ENCODE peak calls at places on chromosomes 7 and 10, in four cellular contexts. One of them, this sample, is unnamed.

GRCh38 chr7:93799750-93800357 is 90.7 kb downstream of the TFPI2 start:
- DNase-seq in H1: no peak
- DNase-seq in mesendoderm: peak; percentile 27
- DNase-seq in H9: no peak
- DNase-seq in this sample: peak; percentile 23

GRCh38 chr10:46543379-46544014 is 13.0 kb downstream of the GPRIN2 start:
- DNase-seq in H1: no peak
- DNase-seq in mesendoderm: no peak
- DNase-seq in H9: no peak
- DNase-seq in this sample: no peak

GRCh38 chr7:138116156-138116555 is 39.9 kb downstream of the AKR1D1 start:
- DNase-seq in H1: no peak
- DNase-seq in mesendoderm: peak; percentile 91
- DNase-seq in H9: no peak
- DNase-seq in this sample: peak; percentile 32

GRCh38 chr10:88289342-88289741 is 293.8 kb downstream of the RNLS start:
- DNase-seq in H1: no peak
- DNase-seq in mesendoderm: no peak
- DNase-seq in H9: no peak
- DNase-seq in this sample: peak; percentile 62

GRCh38 chr10:78972160-78972946 is 96.4 kb upstream of the ZMIZ1 start:
- DNase-seq in H1: no peak
- DNase-seq in mesendoderm: peak; percentile 69
- DNase-seq in H9: peak; percentile 39
- DNase-seq in this sample: peak; percentile 83

GRCh38 chr10:86110156-86110786 is 256.3 kb downstream of the GRID1 start:
- DNase-seq in H1: no peak
- DNase-seq in mesendoderm: peak; percentile 23
- DNase-seq in H9: peak; percentile 56
- DNase-seq in this sample: no peak

GRCh38 chr10:20271490-20271889 is 455.3 kb downstream of the PLXDC2 start:
- DNase-seq in H1: no peak
- DNase-seq in mesendoderm: peak; percentile 57
- DNase-seq in H9: no peak
- DNase-seq in this sample: no peak

GRCh38 chr7:129949292-129950133 is 3.2 kb downstream of the UBE2H start:
- DNase-seq in H1: no peak
- DNase-seq in mesendoderm: peak; percentile 78
- DNase-seq in H9: peak; percentile 39
- DNase-seq in this sample: peak; percentile 85

GRCh38 chr7:117188949-117189348 is 133.9 kb downstream of the WNT2 start:
- DNase-seq in H1: no peak
- DNase-seq in mesendoderm: no peak
- DNase-seq in H9: no peak
- DNase-seq in this sample: peak; percentile 52

GRCh38 chr10:86756511-86757109 is at the start of gene BMPR1A:
- DNase-seq in H1: no peak
- DNase-seq in mesendoderm: peak; percentile 97
- DNase-seq in H9: peak; percentile 91
- DNase-seq in this sample: peak; percentile 86

GRCh38 chr10:44384601-44385422 is at the start of gene CXCL12:
- DNase-seq in H1: no peak
- DNase-seq in mesendoderm: peak; percentile 40
- DNase-seq in H9: peak; percentile 78
- DNase-seq in this sample: peak; percentile 44

GRCh38 chr10:110311357-110311949 is 6.7 kb upstream of the SMNDC1 start:
- DNase-seq in H1: no peak
- DNase-seq in mesendoderm: peak; percentile 79
- DNase-seq in H9: peak; percentile 58
- DNase-seq in this sample: peak; percentile 70

GRCh38 chr7:86747698-86748097 is 104.0 kb downstream of the GRM3 start:
- DNase-seq in H1: no peak
- DNase-seq in mesendoderm: peak; percentile 18
- DNase-seq in H9: no peak
- DNase-seq in this sample: no peak

GRCh38 chr10:101101488-101101887 is 29.6 kb upstream of the TLX1 start:
- DNase-seq in H1: no peak
- DNase-seq in mesendoderm: no peak
- DNase-seq in H9: no peak
- DNase-seq in this sample: no peak

GRCh38 chr7:155533120-155533826 is 13.1 kb downstream of the CNPY1 start:
- DNase-seq in H1: no peak
- DNase-seq in mesendoderm: no peak
- DNase-seq in H9: no peak
- DNase-seq in this sample: no peak

GRCh38 chr7:21543528-21544302 is 876 bp downstream of the DNAH11 start:
- DNase-seq in H1: no peak
- DNase-seq in mesendoderm: peak; percentile 71
- DNase-seq in H9: no peak
- DNase-seq in this sample: no peak

GRCh38 chr10:47369251-47369894 is 14.7 kb downstream of the ZNF488 start:
- DNase-seq in H1: no peak
- DNase-seq in mesendoderm: no peak
- DNase-seq in H9: peak; percentile 10
- DNase-seq in this sample: no peak

GRCh38 chr10:132607961-132608495 is 70.4 kb downstream of the INPP5A start:
- DNase-seq in H1: no peak
- DNase-seq in mesendoderm: no peak
- DNase-seq in H9: no peak
- DNase-seq in this sample: no peak

GRCh38 chr10:21517134-21517982 is 8.1 kb downstream of the SKIDA1 start:
- DNase-seq in H1: no peak
- DNase-seq in mesendoderm: peak; percentile 87
- DNase-seq in H9: peak; percentile 79
- DNase-seq in this sample: peak; percentile 59

GRCh38 chr10:121536271-121536918 is 61.8 kb downstream of the FGFR2 start:
- DNase-seq in H1: no peak
- DNase-seq in mesendoderm: no peak
- DNase-seq in H9: no peak
- DNase-seq in this sample: no peak

GRCh38 chr10:64594072-64594471 is 1072.9 kb downstream of the REEP3 start:
- DNase-seq in H1: no peak
- DNase-seq in mesendoderm: no peak
- DNase-seq in H9: no peak
- DNase-seq in this sample: no peak

GRCh38 chr7:104272767-104273384 is 55.5 kb upstream of the LHFPL3 start:
- DNase-seq in H1: no peak
- DNase-seq in mesendoderm: peak; percentile 56
- DNase-seq in H9: no peak
- DNase-seq in this sample: peak; percentile 57

GRCh38 chr7:8085420-8085819 is 116.8 kb downstream of the GLCCI1 start:
- DNase-seq in H1: no peak
- DNase-seq in mesendoderm: no peak
- DNase-seq in H9: no peak
- DNase-seq in this sample: no peak

GRCh38 chr10:118980870-118981269 is 48.6 kb upstream of the NANOS1 start:
- DNase-seq in H1: no peak
- DNase-seq in mesendoderm: no peak
- DNase-seq in H9: peak; percentile 2
- DNase-seq in this sample: no peak

GRCh38 chr10:65846949-65847348 is 1078.9 kb upstream of the LRRTM3 start:
- DNase-seq in H1: no peak
- DNase-seq in mesendoderm: no peak
- DNase-seq in H9: no peak
- DNase-seq in this sample: no peak

GRCh38 chr7:66013938-66014337 is 31.9 kb upstream of the GUSB start:
- DNase-seq in H1: peak; percentile 38
- DNase-seq in mesendoderm: peak; percentile 86
- DNase-seq in H9: peak; percentile 55
- DNase-seq in this sample: peak; percentile 62

GRCh38 chr7:127039541-127039940 is 213.2 kb downstream of the GRM8 start:
- DNase-seq in H1: no peak
- DNase-seq in mesendoderm: peak; percentile 7
- DNase-seq in H9: no peak
- DNase-seq in this sample: no peak

GRCh38 chr7:5779108-5779507 is 2.4 kb downstream of the RNF216 start:
- DNase-seq in H1: no peak
- DNase-seq in mesendoderm: peak; percentile 88
- DNase-seq in H9: no peak
- DNase-seq in this sample: no peak

GRCh38 chr7:97024209-97025129 is at the start of gene DLX5:
- DNase-seq in H1: no peak
- DNase-seq in mesendoderm: peak; percentile 83
- DNase-seq in H9: peak; percentile 91
- DNase-seq in this sample: peak; percentile 6

GRCh38 chr10:46273506-46274477 is 13.0 kb upstream of the ANTXRL start:
- DNase-seq in H1: no peak
- DNase-seq in mesendoderm: peak; percentile 86
- DNase-seq in H9: peak; percentile 51
- DNase-seq in this sample: no peak

GRCh38 chr7:108211382-108212201 is 81.4 kb upstream of the LAMB4 start:
- DNase-seq in H1: no peak
- DNase-seq in mesendoderm: peak; percentile 82
- DNase-seq in H9: peak; percentile 49
- DNase-seq in this sample: peak; percentile 59

GRCh38 chr7:10483671-10484070 is 490.0 kb upstream of the PHF14 start:
- DNase-seq in H1: no peak
- DNase-seq in mesendoderm: no peak
- DNase-seq in H9: no peak
- DNase-seq in this sample: no peak
- H4K5ac ChIP-seq in H1: no peak overlapping the region
- H4K5ac ChIP-seq in mesendoderm: no peak overlapping the region
- H4K5ac ChIP-seq in H9: no peak overlapping the region
- H4K5ac ChIP-seq in this sample: no peak overlapping the region

GRCh38 chr10:99582255-99582770 is 37.9 kb downstream of the SLC25A28 start:
- DNase-seq in H1: no peak
- DNase-seq in mesendoderm: no peak
- DNase-seq in H9: no peak
- DNase-seq in this sample: no peak

GRCh38 chr10:99579971-99580370 is 40.3 kb downstream of the SLC25A28 start:
- DNase-seq in H1: no peak
- DNase-seq in mesendoderm: no peak
- DNase-seq in H9: no peak
- DNase-seq in this sample: no peak

DNA sequence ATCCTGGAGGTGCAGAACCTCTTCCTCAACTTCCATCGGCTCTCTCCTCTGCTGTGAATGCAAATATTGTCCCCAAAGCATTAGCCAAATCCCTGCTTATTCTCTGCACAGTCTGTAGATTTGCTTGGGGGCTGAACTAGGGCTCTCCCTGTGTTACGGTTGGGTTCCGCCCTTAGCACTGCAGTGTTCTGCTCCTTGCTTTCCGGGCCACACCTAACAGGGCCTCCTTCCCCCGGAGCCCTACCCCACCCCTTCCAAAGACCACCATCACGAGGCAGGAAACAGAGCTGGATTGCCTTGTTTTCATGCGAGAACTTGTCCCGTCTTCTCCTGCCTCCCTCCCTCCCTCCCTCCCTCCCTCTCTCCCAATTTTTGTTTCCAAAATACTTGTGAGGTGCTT is 36.5 kb downstream of the SLC25A28 start:
- DNase-seq in H1: no peak
- DNase-seq in mesendoderm: no peak
- DNase-seq in H9: no peak
- DNase-seq in this sample: no peak
- H4K5ac ChIP-seq in H1: no peak overlapping the region
- H4K5ac ChIP-seq in mesendoderm: no peak overlapping the region
- H4K5ac ChIP-seq in H9: no peak overlapping the region
- H4K5ac ChIP-seq in this sample: no peak overlapping the region

GRCh38 chr7:22979861-22980260 is 34.1 kb downstream of the HYCC1 start:
- DNase-seq in H1: no peak
- DNase-seq in mesendoderm: no peak
- DNase-seq in H9: no peak
- DNase-seq in this sample: no peak

GRCh38 chr7:22985436-22985835 is 28.5 kb downstream of the HYCC1 start:
- DNase-seq in H1: no peak
- DNase-seq in mesendoderm: no peak
- DNase-seq in H9: no peak
- DNase-seq in this sample: no peak

GRCh38 chr7:22979251-22979650 is 34.7 kb downstream of the HYCC1 start:
- DNase-seq in H1: no peak
- DNase-seq in mesendoderm: no peak
- DNase-seq in H9: no peak
- DNase-seq in this sample: no peak

GRCh38 chr7:22980422-22980821 is 33.5 kb downstream of the HYCC1 start:
- DNase-seq in H1: no peak
- DNase-seq in mesendoderm: no peak
- DNase-seq in H9: no peak
- DNase-seq in this sample: peak; percentile 84

GRCh38 chr7:22983257-22983855 is 30.6 kb downstream of the HYCC1 start:
- DNase-seq in H1: no peak
- DNase-seq in mesendoderm: peak; percentile 32
- DNase-seq in H9: no peak
- DNase-seq in this sample: peak; percentile 25
- H4K5ac ChIP-seq in H1: no peak overlapping the region
- H4K5ac ChIP-seq in mesendoderm: no peak overlapping the region
- H4K5ac ChIP-seq in H9: no peak overlapping the region
- H4K5ac ChIP-seq in this sample: no peak overlapping the region

DNA sequence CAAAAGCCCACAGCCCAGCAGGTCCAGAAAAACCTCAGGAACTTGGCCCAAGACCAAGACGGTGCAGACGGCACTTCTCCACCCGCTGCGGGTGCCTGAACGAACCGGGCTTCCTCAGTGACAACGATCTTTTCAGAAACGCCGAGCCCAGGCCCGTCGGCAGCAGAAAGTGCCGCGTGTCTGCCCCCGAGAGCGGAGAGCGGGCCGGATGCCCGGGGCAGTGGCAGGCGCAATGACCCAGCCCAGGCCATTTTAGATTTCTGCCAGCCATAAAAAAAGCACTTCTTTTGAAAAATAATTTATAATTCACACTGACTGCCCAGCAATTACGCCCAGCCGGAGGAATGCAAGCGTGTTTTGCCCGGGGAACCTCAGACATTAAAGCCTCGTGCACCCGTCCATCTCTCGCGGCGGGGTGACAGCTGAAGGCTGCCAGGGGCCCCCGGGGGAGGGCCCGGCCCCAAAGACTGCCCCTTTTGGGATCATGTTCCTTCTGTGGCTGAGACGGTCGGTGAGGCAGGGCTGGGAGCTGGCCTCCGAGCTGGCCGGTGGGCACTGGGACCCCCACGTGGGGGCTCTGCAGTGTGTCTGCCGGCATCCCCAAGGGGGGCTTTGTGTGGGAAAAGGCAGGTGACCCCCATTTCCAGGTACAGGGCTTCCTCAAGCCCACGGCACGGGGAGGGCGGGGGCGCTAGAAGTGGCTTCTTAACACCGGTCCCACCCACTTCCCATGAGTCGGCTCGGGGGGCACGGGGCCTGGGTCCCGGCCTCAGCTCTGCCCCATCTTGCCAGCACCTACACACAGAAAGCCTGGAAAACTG is 71.3 kb upstream of the PDGFA start:
- DNase-seq in H1: no peak
- DNase-seq in mesendoderm: no peak
- DNase-seq in H9: no peak
- DNase-seq in this sample: no peak
- H4K5ac ChIP-seq in H1: no peak overlapping the region
- H4K5ac ChIP-seq in mesendoderm: no peak overlapping the region
- H4K5ac ChIP-seq in H9: no peak overlapping the region
- H4K5ac ChIP-seq in this sample: no peak overlapping the region